ENCODE peak calls at places on chromosomes 4 and X, in eight cellular contexts. O, Y, Q, R, S, I, U and H are unnamed samples.

GRCh38 chr4:26459054-26459755 is 31.1 kb downstream of the CCKAR start:
- DNase-seq in Y (no peak), U (peak), Q (peak), R (no peak), S (peak), O (peak), I (no peak), H (peak)

GRCh38 chr4:909821-910220 is 22.3 kb downstream of the GAK start:
- DNase-seq in Y (no peak), U (no peak), R (no peak), S (no peak), I (peak), Q (no peak), O (no peak), H (no peak)

GRCh38 chr4:168623011-168623410 is 126.2 kb downstream of the PALLD start:
- DNase-seq in S (no peak), R (no peak), U (no peak), Q (no peak), O (no peak), I (no peak), Y (no peak), H (no peak)

GRCh38 chr4:142414336-142414945 is 431.7 kb downstream of the INPP4B start:
- DNase-seq in Y (no peak), R (no peak), I (no peak), U (no peak), Q (no peak), S (no peak), O (no peak), H (no peak)

GRCh38 chrX:74779175-74779574 is 146.1 kb downstream of the NEXMIF start:
- DNase-seq in U (no peak), R (no peak), O (no peak), Y (no peak), S (no peak), Q (no peak), I (no peak), H (no peak)

GRCh38 chrX:22730542-22730941 is 269.2 kb upstream of the DDX53 start:
- DNase-seq in Y (peak), Q (no peak), I (no peak), O (no peak), U (no peak), R (no peak), S (no peak), H (no peak)

GRCh38 chr4:166657261-166657660 is 577.0 kb downstream of the SPOCK3 start:
- DNase-seq in S (peak), Y (no peak), U (no peak), R (no peak), O (no peak), Q (peak), I (no peak), H (no peak)

GRCh38 chr4:39976945-39977488 is 694 bp downstream of the PDS5A start:
- DNase-seq in U (peak), O (no peak), S (no peak), R (peak), Y (peak), Q (peak), I (peak), H (peak)

GRCh38 chrX:45743081-45743533 is 542.4 kb upstream of the DIPK2B start:
- DNase-seq in O (no peak), R (no peak), S (no peak), I (no peak), Y (peak), U (no peak), Q (no peak), H (peak)

GRCh38 chrX:45632506-45632905 is 431.8 kb upstream of the DIPK2B start:
- DNase-seq in O (no peak), I (peak), Y (peak), S (no peak), Q (no peak), R (no peak), U (no peak), H (no peak)

GRCh38 chr4:180058731-180059215 is 2184.4 kb upstream of the TENM3 start:
- DNase-seq in S (no peak), R (no peak), U (peak), I (peak), O (no peak), Y (peak), Q (peak), H (peak)

GRCh38 chrX:22629105-22629725 is 356.5 kb downstream of the CBLL2 start:
- DNase-seq in O (no peak), Y (no peak), S (peak), U (no peak), Q (peak), I (no peak), R (no peak), H (peak)

GRCh38 chr4:186543206-186543605 is 12.2 kb downstream of the MTNR1A start:
- DNase-seq in O (no peak), Q (no peak), I (no peak), U (no peak), R (no peak), Y (no peak), S (no peak), H (no peak)

GRCh38 chr4:7803992-7804758 is 135.5 kb downstream of the AFAP1 start:
- DNase-seq in Y (peak), O (no peak), I (peak), R (peak), Q (peak), S (peak), U (peak), H (peak)

GRCh38 chr4:4260185-4260751 is 12.2 kb upstream of the TMEM128 start:
- DNase-seq in I (no peak), Q (peak), U (no peak), Y (no peak), R (no peak), O (no peak), S (peak), H (peak)

GRCh38 chrX:155259752-155260151 is 4.5 kb downstream of the RAB39B start:
- DNase-seq in R (no peak), I (no peak), U (no peak), Q (no peak), O (no peak), Y (no peak), S (no peak), H (no peak)

GRCh38 chrX:155262970-155263754 is 1.1 kb downstream of the RAB39B start:
- DNase-seq in Q (no peak), U (no peak), Y (no peak), R (no peak), I (no peak), O (no peak), S (no peak), H (no peak)

GRCh38 chrX:155266446-155266845 is 2.2 kb upstream of the RAB39B start:
- DNase-seq in U (no peak), O (no peak), S (no peak), Q (no peak), Y (no peak), I (no peak), R (no peak), H (no peak)

DNA sequence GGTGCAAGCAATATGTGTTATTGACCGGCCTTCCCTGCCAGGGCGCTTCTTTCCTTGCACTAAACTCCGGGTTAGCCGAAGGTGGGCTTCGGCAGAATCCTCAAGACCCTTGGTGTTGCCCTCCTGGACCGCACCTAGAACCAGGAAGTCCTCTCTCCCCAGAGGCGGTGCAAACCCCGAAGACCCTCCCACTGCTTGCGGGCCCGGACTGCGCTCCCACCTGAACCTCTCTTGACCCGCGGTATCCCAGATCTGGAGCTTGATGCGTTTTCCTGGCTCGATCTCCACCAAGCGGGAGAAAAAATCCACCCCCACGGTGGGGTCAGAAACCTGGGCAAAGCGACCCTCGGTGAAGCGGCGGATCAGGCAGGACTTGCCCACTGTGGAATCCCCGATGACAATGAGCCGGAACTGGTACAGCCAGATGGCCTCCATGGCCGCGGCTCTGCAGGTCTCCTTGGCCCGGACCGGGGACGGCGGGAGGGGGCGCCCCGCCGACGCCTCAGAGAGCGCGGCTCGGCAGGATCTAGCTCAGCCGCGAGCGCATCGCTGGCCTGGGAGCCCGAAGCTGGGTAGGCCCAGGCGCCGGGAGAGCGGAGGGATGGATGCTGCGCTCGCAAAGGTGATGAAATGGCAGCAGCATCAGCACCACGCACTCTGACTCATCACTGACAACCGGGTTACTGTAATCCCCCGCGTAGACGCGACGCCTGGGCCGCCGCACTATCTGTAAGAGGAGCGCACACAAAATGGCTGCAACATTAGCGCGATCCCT is at the start of gene RAB39B:
- DNase-seq in Q (peak), Y (peak), S (peak), R (peak), O (peak), I (peak), U (peak), H (peak)
- H3K4me3 ChIP-seq in Q (peak), Y (peak), S (peak), R (peak), O (peak), I (peak), U (peak), H (no peak)

GRCh38 chrX:2284601-2285000 is 216.2 kb downstream of the DHRSX start:
- DNase-seq in S (no peak), I (no peak), U (no peak), R (no peak), O (no peak), Y (no peak), Q (no peak), H (no peak)

GRCh38 chrX:2286731-2287130 is 214.0 kb downstream of the DHRSX start:
- DNase-seq in I (no peak), R (no peak), S (no peak), U (no peak), Q (no peak), O (no peak), Y (no peak), H (no peak)

GRCh38 chrX:2282490-2283090 is 218.2 kb downstream of the DHRSX start:
- DNase-seq in I (no peak), Y (no peak), O (no peak), U (no peak), Q (no peak), R (no peak), S (no peak), H (no peak)

GRCh38 chrX:2284133-2284532 is 216.6 kb downstream of the DHRSX start:
- DNase-seq in O (no peak), Q (no peak), R (no peak), I (no peak), Y (no peak), S (no peak), U (no peak), H (no peak)

GRCh38 chrX:2283111-2283847 is 217.5 kb downstream of the DHRSX start:
- DNase-seq in U (no peak), O (no peak), S (peak), Q (peak), I (no peak), Y (no peak), R (no peak), H (no peak)
- H3K4me3 ChIP-seq in U (no peak), O (no peak), S (no peak), Q (no peak), I (no peak), Y (no peak), R (no peak), H (no peak)

DNA sequence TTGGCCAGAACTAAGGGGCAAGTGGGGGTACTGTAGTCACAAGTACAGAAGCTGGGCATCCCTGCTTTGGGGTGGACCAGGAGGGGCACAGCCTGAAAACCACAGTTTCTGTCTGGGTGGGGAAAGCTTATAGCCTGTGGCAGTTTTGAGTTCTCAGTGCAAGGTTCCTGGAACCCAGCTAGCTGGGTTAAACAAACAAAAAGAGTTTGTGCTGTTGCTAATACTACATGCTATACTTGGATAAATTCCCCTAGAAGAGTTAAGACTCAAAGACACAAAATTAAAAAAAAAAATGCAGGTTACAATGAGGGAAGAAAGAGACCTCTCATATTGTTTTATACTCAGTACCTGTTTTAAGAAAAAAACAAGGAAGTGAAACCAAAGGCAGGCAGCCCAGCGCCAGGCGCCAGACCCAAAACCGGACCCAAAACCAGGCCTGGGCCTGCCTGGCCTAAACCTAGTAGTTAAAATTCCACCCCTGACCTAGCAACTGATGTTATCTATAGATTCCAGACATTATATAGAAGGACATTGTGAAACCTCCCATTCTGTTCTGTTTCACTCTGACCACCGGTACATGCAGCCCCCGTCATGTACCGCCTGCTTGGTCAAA is 50.8 kb downstream of the SLC2A9 start:
- DNase-seq in U (no peak), R (no peak), S (no peak), Q (no peak), O (no peak), I (no peak), Y (no peak), H (no peak)
- H3K4me3 ChIP-seq in U (no peak), R (no peak), S (no peak), Q (no peak), O (no peak), I (no peak), Y (no peak), H (no peak)

GRCh38 chrX:137425273-137425902 is 140.5 kb upstream of the ZIC3 start:
- DNase-seq in Q (no peak), S (no peak), Y (peak), I (no peak), O (no peak), U (no peak), R (no peak), H (no peak)
- H3K4me3 ChIP-seq in Q (no peak), S (no peak), Y (peak), I (no peak), O (no peak), U (no peak), R (no peak), H (no peak)

GRCh38 chrX:140697618-140698017 is 11.9 kb upstream of the LINC00632 start:
- DNase-seq in R (no peak), O (no peak), I (no peak), U (no peak), Y (no peak), Q (no peak), S (no peak), H (no peak)
- H3K4me3 ChIP-seq in R (no peak), O (no peak), I (no peak), U (no peak), Y (no peak), Q (no peak), S (no peak), H (no peak)

DNA sequence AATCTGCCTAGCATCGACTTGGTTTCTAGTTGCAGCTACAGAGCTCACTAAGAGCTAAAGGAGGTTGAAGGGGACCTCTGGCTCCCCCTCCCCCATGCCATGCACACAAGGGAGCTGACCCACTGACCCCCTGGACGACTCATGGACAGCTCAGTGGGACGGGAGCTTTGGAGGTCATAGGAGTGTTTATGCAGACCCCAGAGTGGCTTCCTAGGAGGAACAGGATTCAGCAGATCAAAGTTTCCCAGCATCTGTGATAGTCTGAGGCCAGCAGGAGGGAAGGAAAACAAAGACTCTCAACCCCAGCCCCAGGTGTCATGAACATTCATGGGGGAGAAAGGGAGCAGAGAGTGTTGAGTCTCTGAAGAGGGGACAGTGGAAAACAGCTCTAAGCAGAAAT is 104.4 kb downstream of the ARSF start:
- DNase-seq in Q (no peak), S (no peak), U (no peak), Y (peak), R (no peak), I (no peak), O (no peak), H (no peak)
- H3K4me3 ChIP-seq in Q (no peak), S (peak), U (no peak), Y (no peak), R (no peak), I (no peak), O (no peak), H (no peak)